ENCODE peak calls at places on chromosomes 13 and 19, in seven cellular contexts. A is mesendoderm, O is IMR-90, L is H9, S is neuronal stem cell, J is trophoblast cell, R is mesenchymal stem cell. D is an unnamed sample.

GRCh38 chr13:49217962-49218492 is 2.1 kb upstream of the MLNR start:
- DNase-seq in R (no peak), O (no peak), L (no peak), A (no peak), S (no peak), J (no peak), D (peak; percentile 55)

GRCh38 chr19:15331419-15332310 is 674 bp downstream of the BRD4 start:
- DNase-seq in O (no peak), J (peak; percentile 67), S (peak; percentile 21), A (peak; percentile 47), R (peak; percentile 55), L (peak; percentile 39), D (no peak)

GRCh38 chr19:42269518-42270345 is 680 bp downstream of the CIC start:
- DNase-seq in S (no peak), R (no peak), J (no peak), A (no peak), L (no peak), O (no peak), D (no peak)

GRCh38 chr13:97468331-97468730 is 34.4 kb downstream of the RAP2A start:
- DNase-seq in A (peak; percentile 39), R (peak; percentile 21), L (no peak), S (no peak), O (peak; percentile 46), J (no peak), D (no peak)

GRCh38 chr13:75485286-75486062 is 3.5 kb upstream of the TBC1D4 start:
- DNase-seq in S (no peak), R (peak; percentile 46), A (peak; percentile 76), L (no peak), J (no peak), O (peak; percentile 61), D (no peak)

GRCh38 chr13:81326913-81327312 is 986.0 kb upstream of the SPRY2 start:
- DNase-seq in R (no peak), L (no peak), O (no peak), A (no peak), J (no peak), S (no peak), D (no peak)

GRCh38 chr13:105936816-105937215 is 598.6 kb downstream of the EFNB2 start:
- DNase-seq in S (no peak), R (peak; percentile 69), O (peak; percentile 24), L (no peak), J (peak; percentile 62), A (no peak), D (no peak)

GRCh38 chr13:100440756-100441421 is 147.7 kb downstream of the GGACT start:
- DNase-seq in A (no peak), J (no peak), S (no peak), O (peak; percentile 75), L (no peak), R (peak; percentile 41), D (no peak)

GRCh38 chr19:48390188-48391099 is 907 bp downstream of the KDELR1 start:
- DNase-seq in R (peak; percentile 73), L (peak; percentile 65), O (peak; percentile 49), S (no peak), J (peak; percentile 74), A (peak; percentile 83), D (peak; percentile 84)

GRCh38 chr19:5621311-5621944 is 1.1 kb downstream of the SAFB2 start:
- DNase-seq in S (no peak), J (no peak), A (no peak), R (no peak), O (no peak), L (no peak), D (no peak)

DNA sequence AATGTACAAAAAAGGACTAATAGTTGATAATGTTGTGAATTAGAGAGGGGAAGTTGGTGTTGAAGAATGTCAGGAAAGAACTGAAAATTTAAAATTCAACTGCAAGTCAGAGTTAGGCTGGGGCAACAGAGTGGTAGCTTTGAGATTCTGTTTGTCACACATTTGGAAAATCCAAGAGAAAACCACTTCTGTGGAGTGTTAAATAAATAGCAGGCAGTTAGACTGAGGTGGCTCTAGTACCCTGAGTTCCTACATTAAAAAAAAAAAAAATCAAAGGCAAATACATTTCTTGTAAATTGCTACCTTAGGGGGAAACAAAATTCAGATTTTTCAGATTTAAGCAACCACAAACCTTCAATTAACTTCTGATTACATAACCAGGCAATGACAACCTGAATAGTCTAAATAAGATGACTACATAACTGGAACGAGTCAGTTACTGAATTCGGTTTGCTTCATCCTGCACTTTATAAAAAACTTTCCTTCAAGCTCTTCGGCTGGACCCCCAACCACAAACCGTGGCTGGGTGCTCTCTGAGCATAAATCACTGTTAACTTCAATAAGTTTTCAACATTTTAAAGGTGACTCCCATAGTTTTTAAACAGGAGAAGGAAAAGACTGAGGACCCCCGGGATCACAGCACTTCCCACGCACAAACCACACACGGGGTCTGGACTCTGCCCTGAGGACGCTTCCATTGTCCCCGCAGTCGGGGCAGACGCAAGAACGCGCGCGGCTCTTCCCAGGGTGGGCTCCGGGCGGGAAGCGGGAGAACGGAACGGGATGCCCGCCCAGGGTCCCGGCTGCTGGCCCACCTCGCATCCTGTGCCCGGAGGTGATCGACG is 725 bp downstream of the ZNF682 start:
- DNase-seq in L (no peak), R (no peak), S (no peak), A (no peak), J (no peak), O (peak; percentile 2), D (no peak)
- H2AK5ac ChIP-seq in L (no peak overlapping the region), R (no peak overlapping the region), S (no peak overlapping the region), A (no peak overlapping the region), J (no peak overlapping the region), O (no peak overlapping the region), D (no peak overlapping the region)

DNA sequence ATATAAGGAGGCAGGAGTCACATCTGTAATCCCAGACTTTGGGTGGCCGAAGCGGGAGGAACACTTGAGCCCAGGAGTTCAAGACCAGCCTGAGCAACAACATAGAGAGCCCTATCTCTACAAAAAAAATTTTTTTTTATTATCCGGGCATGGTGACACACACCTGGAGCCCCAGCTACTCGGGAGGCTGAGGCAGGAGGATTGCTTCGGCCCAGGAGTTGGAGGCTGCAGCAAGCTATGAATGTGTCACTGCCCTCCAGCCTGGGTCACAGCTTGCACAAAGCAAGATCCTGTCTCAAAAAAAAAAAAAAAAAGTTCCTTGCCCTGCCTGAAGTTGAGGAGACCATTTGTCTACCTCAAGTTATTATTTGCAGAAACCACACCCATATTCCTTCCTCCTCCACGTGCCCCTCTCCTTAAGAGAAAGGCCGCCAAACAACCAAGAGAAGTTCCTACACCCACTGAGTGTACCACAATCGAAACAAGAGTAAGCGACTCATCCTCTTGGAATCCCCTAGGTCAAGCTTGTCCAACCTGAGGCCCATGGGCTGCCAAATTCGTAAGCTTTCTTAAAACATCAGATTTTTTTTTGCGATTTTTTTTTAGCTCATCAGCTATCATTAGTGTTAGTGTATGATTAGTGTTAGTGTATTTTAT is 2.2 kb downstream of the ABCC4 start:
- DNase-seq in J (peak; percentile 23), O (peak; percentile 94), R (peak; percentile 77), L (no peak), A (peak; percentile 41), S (no peak), D (no peak)
- H2AK5ac ChIP-seq in J (no peak overlapping the region), O (peak overlapping the region; percentile 74), R (peak overlapping the region; percentile 76), L (no peak overlapping the region), A (no peak overlapping the region), S (no peak overlapping the region), D (no peak overlapping the region)

GRCh38 chr13:80242728-80243427 is 98.0 kb downstream of the SPRY2 start:
- DNase-seq in L (no peak), S (no peak), A (no peak), O (no peak), J (no peak), R (no peak), D (no peak)
- H2AK5ac ChIP-seq in L (no peak overlapping the region), S (no peak overlapping the region), A (no peak overlapping the region), O (no peak overlapping the region), J (no peak overlapping the region), R (no peak overlapping the region), D (no peak overlapping the region)

DNA sequence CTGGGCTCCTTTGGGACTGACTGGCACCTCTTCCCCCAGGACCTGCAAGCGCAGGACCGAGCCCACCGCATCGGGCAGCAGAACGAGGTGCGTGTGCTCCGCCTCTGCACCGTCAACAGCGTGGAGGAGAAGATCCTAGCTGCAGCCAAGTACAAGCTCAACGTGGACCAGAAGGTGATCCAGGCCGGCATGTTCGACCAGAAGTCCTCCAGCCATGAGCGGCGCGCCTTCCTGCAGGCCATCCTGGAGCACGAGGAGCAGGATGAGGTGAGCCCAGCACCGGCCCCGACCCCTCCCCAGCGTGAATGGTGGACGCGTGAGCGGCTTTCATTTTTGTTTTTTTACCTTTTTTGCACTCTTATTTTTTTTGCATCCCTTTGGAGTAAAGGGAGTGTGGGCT is 56.0 kb upstream of the LDLR start:
- DNase-seq in O (no peak), A (no peak), S (no peak), R (no peak), L (no peak), J (no peak), D (no peak)
- H2AK5ac ChIP-seq in O (no peak overlapping the region), A (no peak overlapping the region), S (no peak overlapping the region), R (no peak overlapping the region), L (no peak overlapping the region), J (no peak overlapping the region), D (no peak overlapping the region)

DNA sequence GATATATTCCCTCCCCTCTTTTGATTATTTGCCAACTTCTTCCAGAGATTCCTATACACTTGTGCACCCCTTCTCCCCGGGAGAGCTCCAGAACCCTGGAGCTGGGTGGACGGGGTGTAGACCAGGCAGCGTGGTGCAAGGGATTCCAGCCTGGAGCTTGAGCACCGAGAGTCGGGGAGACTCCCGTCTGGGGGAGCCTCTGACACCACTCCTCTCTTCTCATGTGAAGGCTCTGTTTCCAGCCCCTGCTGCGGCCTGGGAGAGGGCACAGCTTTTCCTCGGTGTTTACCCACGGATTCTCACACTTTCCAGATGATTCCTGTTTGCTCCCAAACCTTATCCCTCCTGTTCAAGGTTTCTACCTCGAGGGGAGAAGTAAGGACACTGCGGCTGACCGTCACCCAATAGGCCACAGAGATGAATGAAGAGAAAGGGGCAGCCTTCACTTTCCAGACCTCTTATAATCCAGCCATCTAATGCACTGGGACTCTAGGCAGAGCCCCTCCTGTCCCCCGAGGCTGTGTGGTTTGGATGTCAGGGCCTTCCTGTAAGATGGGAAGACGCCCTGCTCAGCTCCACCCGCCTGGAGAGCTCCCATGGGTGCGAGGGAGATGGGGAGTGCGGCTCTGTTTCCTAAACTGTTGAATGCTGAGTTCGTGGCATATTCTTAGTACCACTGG is 85.1 kb upstream of the GPR183 start:
- DNase-seq in L (no peak), R (no peak), O (no peak), A (no peak), S (no peak), J (no peak), D (no peak)
- H2AK5ac ChIP-seq in L (no peak overlapping the region), R (no peak overlapping the region), O (no peak overlapping the region), A (no peak overlapping the region), S (no peak overlapping the region), J (no peak overlapping the region), D (no peak overlapping the region)

GRCh38 chr13:112069063-112069726 is 2.2 kb downstream of the SOX1 start:
- DNase-seq in R (no peak), A (no peak), O (no peak), L (no peak), S (no peak), J (no peak), D (no peak)
- H2AK5ac ChIP-seq in R (no peak overlapping the region), A (no peak overlapping the region), O (no peak overlapping the region), L (no peak overlapping the region), S (no peak overlapping the region), J (no peak overlapping the region), D (no peak overlapping the region)

D was measured in H1.